ENCODE peak calls at places on chromosome 2, in ten cellular contexts. J is progenitor cell of endocrine pancreas, C is PC-9, R is uterus, F is glutamatergic neuron, U is adrenal gland, P is AG10803, Y is K562, K is sigmoid colon, E is OCI-LY7. A is an unnamed sample.

GRCh38 chr2:31110998-31111397 is 27.2 kb downstream of the GALNT14 start:
- DNase-seq in J (no peak), C (no peak), R (no peak), F (no peak), U (no peak), P (no peak), Y (no peak), K (no peak), E (no peak), A (no peak)

GRCh38 chr2:155679647-155680046 is 652.9 kb downstream of the NR4A2 start:
- DNase-seq in J (no peak), C (no peak), R (no peak), F (no peak), U (no peak), P (no peak), Y (no peak), K (no peak), E (no peak), A (no peak)

GRCh38 chr2:133579295-133579694 is 11.0 kb upstream of the NCKAP5 start:
- DNase-seq in J (no peak), C (no peak), R (no peak), F (no peak), U (no peak), P (no peak), Y (no peak), K (no peak), E (no peak), A (peak)

GRCh38 chr2:27705851-27706622 is 42.3 kb downstream of the SLC4A1AP start:
- DNase-seq in J (no peak), C (peak), R (peak), F (no peak), U (peak), P (peak), Y (peak), K (peak), E (no peak), A (peak)

GRCh38 chr2:161030260-161031063 is 129.8 kb upstream of the TANK start:
- DNase-seq in J (no peak), C (peak), R (no peak), F (no peak), U (no peak), P (peak), Y (no peak), K (peak), E (no peak), A (peak)

GRCh38 chr2:239904496-239904895 is 120.6 kb downstream of the NDUFA10 start:
- DNase-seq in J (no peak), C (no peak), R (no peak), F (no peak), U (no peak), P (no peak), Y (no peak), K (no peak), E (no peak), A (no peak)

GRCh38 chr2:71693286-71694270 is 240.2 kb downstream of the DYSF start:
- DNase-seq in J (no peak), C (no peak), R (no peak), F (no peak), U (no peak), P (peak), Y (no peak), K (no peak), E (no peak), A (no peak)

GRCh38 chr2:236086971-236087465 is 81.2 kb downstream of the GBX2 start:
- DNase-seq in J (no peak), C (no peak), R (no peak), F (no peak), U (no peak), P (no peak), Y (no peak), K (no peak), E (no peak), A (no peak)

GRCh38 chr2:25567406-25567805 is 106.0 kb downstream of the DTNB start:
- DNase-seq in J (no peak), C (peak), R (no peak), F (no peak), U (no peak), P (peak), Y (no peak), K (no peak), E (peak), A (peak)

GRCh38 chr2:137721733-137722132 is 242.5 kb upstream of the HNMT start:
- DNase-seq in J (no peak), C (no peak), R (no peak), F (no peak), U (no peak), P (no peak), Y (no peak), K (no peak), E (no peak), A (no peak)

GRCh38 chr2:49490710-49491109 is 336.4 kb upstream of the FSHR start:
- DNase-seq in J (no peak), C (peak), R (no peak), F (no peak), U (peak), P (no peak), Y (peak), K (no peak), E (peak), A (no peak)

GRCh38 chr2:237922641-237923361 is 44.0 kb upstream of the UBE2F start:
- DNase-seq in J (no peak), C (peak), R (no peak), F (no peak), U (peak), P (no peak), Y (no peak), K (peak), E (no peak), A (no peak)

GRCh38 chr2:58448065-58448507 is 207.0 kb upstream of the FANCL start:
- DNase-seq in J (peak), C (peak), R (peak), F (peak), U (peak), P (peak), Y (no peak), K (no peak), E (peak), A (peak)

GRCh38 chr2:85015653-85016360 is 44.8 kb downstream of the KCMF1 start:
- DNase-seq in J (no peak), C (no peak), R (no peak), F (no peak), U (no peak), P (peak), Y (no peak), K (no peak), E (no peak), A (no peak)

GRCh38 chr2:47043142-47043890 is 111.8 kb downstream of the STPG4 start:
- DNase-seq in J (no peak), C (peak), R (peak), F (peak), U (peak), P (peak), Y (no peak), K (peak), E (no peak), A (peak)

GRCh38 chr2:50514881-50515280 is 517.1 kb downstream of the NRXN1 start:
- DNase-seq in J (no peak), C (no peak), R (no peak), F (peak), U (no peak), P (no peak), Y (no peak), K (no peak), E (no peak), A (no peak)

GRCh38 chr2:30480703-30481322 is 33.8 kb downstream of the LCLAT1 start:
- DNase-seq in J (no peak), C (no peak), R (no peak), F (no peak), U (no peak), P (no peak), Y (no peak), K (no peak), E (no peak), A (no peak)

GRCh38 chr2:119491776-119492525 is 32.3 kb downstream of the SCTR start:
- DNase-seq in J (no peak), C (peak), R (no peak), F (no peak), U (no peak), P (peak), Y (no peak), K (no peak), E (no peak), A (peak)

GRCh38 chr2:33411765-33412164 is 64.7 kb upstream of the RASGRP3 start:
- DNase-seq in J (no peak), C (no peak), R (no peak), F (no peak), U (no peak), P (peak), Y (no peak), K (no peak), E (no peak), A (peak)

GRCh38 chr2:62939735-62940491 is 110.7 kb upstream of the OTX1 start:
- DNase-seq in J (no peak), C (no peak), R (no peak), F (no peak), U (no peak), P (peak), Y (no peak), K (no peak), E (no peak), A (peak)

GRCh38 chr2:191298306-191298705 is 53.1 kb downstream of the MYO1B start:
- DNase-seq in J (no peak), C (no peak), R (no peak), F (no peak), U (no peak), P (peak), Y (no peak), K (no peak), E (no peak), A (peak)

GRCh38 chr2:191296083-191297006 is 51.1 kb downstream of the MYO1B start:
- DNase-seq in J (no peak), C (no peak), R (no peak), F (no peak), U (no peak), P (peak), Y (no peak), K (no peak), E (no peak), A (no peak)

GRCh38 chr2:191297031-191297430 is 51.8 kb downstream of the MYO1B start:
- DNase-seq in J (no peak), C (no peak), R (no peak), F (no peak), U (no peak), P (peak), Y (no peak), K (no peak), E (no peak), A (no peak)

GRCh38 chr2:191299866-191300265 is 54.7 kb downstream of the MYO1B start:
- DNase-seq in J (no peak), C (no peak), R (no peak), F (no peak), U (no peak), P (peak), Y (no peak), K (no peak), E (no peak), A (no peak)

DNA sequence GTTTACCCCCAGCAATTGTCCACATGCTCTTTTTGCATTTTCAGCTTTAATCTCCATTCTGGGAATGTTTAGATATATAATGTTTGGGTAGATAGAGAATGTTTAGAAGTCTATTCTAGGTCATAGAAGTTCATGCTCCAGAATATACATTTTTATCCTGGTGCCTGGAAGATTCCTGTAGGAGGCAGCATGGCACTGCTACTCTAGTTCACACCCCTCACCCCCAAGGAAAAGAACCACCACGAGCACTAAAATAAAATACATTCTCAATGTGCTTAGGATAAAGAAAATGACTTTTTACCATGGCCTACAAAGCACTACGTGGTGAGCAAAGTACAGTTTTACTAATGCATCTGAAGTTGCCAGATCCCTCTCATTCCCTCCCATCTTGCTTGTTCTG is 53.8 kb downstream of the MYO1B start:
- DNase-seq in J (no peak), C (no peak), R (no peak), F (no peak), U (no peak), P (no peak), Y (no peak), K (no peak), E (no peak), A (no peak)
- TF ChIP-seq CTCF in J (no peak), C (no peak), R (no peak), F (no peak), U (no peak), P (peak), Y (peak), K (no peak), E (no peak), A (peak)

GRCh38 chr2:110874565-110875383 is 142.4 kb downstream of the ACOXL start:
- DNase-seq in J (no peak), C (no peak), R (no peak), F (no peak), U (no peak), P (no peak), Y (no peak), K (no peak), E (peak), A (no peak)

GRCh38 chr2:110875384-110875725 is 143.0 kb downstream of the ACOXL start:
- DNase-seq in J (no peak), C (no peak), R (no peak), F (no peak), U (no peak), P (no peak), Y (no peak), K (no peak), E (no peak), A (no peak)

GRCh38 chr2:110878150-110878549 is 145.8 kb downstream of the ACOXL start:
- DNase-seq in J (no peak), C (no peak), R (no peak), F (no peak), U (no peak), P (no peak), Y (no peak), K (no peak), E (no peak), A (no peak)

GRCh38 chr2:110877031-110877827 is 144.9 kb downstream of the ACOXL start:
- DNase-seq in J (no peak), C (no peak), R (no peak), F (no peak), U (no peak), P (no peak), Y (no peak), K (no peak), E (no peak), A (no peak)

GRCh38 chr2:110876167-110876999 is 144.0 kb downstream of the ACOXL start:
- DNase-seq in J (no peak), C (no peak), R (no peak), F (no peak), U (no peak), P (no peak), Y (peak), K (no peak), E (peak), A (no peak)
- TF ChIP-seq CTCF in J (peak), C (no peak), R (no peak), F (peak), U (no peak), P (no peak), Y (peak), K (no peak), E (peak), A (no peak)

GRCh38 chr2:42598656-42599267 is 30.3 kb downstream of the MTA3 start:
- DNase-seq in J (no peak), C (no peak), R (no peak), F (no peak), U (no peak), P (no peak), Y (no peak), K (no peak), E (peak), A (no peak)
- TF ChIP-seq CTCF in J (no peak), C (no peak), R (no peak), F (no peak), U (no peak), P (no peak), Y (no peak), K (no peak), E (peak), A (no peak)

GRCh38 chr2:10522726-10523405 is 74.7 kb upstream of the ODC1 start:
- DNase-seq in J (no peak), C (no peak), R (no peak), F (no peak), U (no peak), P (no peak), Y (no peak), K (peak), E (no peak), A (no peak)

GRCh38 chr2:10520926-10521325 is 72.8 kb upstream of the ODC1 start:
- DNase-seq in J (no peak), C (no peak), R (no peak), F (no peak), U (no peak), P (no peak), Y (no peak), K (peak), E (no peak), A (no peak)

GRCh38 chr2:10521891-10522448 is 73.8 kb upstream of the ODC1 start:
- DNase-seq in J (no peak), C (no peak), R (no peak), F (no peak), U (no peak), P (no peak), Y (no peak), K (peak), E (no peak), A (no peak)

GRCh38 chr2:10520154-10520553 is 72.0 kb upstream of the ODC1 start:
- DNase-seq in J (no peak), C (no peak), R (no peak), F (no peak), U (no peak), P (no peak), Y (no peak), K (peak), E (peak), A (no peak)

DNA sequence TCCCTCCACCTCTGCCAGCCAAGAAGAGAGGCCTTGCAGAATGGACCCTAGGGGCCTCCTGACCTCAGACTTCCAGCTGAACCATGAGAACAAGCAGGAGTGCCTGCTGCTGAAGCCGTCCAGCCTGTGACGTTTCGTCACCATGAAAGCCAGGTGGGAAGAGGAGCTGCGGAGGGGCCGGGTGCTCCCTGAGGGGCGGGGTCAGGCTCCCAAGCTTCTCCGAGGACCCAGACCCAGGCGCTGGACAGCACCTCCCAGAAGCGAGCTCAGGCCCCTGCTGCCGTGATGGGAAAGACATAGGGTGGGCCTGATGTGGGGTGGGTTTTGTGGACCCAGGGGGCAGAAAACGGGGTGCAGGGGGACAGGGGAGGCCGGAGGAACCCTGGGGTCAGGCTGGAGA is 73.2 kb upstream of the ODC1 start:
- DNase-seq in J (no peak), C (no peak), R (no peak), F (no peak), U (no peak), P (no peak), Y (no peak), K (peak), E (no peak), A (no peak)
- TF ChIP-seq CTCF in J (no peak), C (no peak), R (no peak), F (no peak), U (no peak), P (no peak), Y (no peak), K (no peak), E (no peak), A (no peak)

A was measured in astrocyte of the spinal cord.